ENCODE peak calls at places on chromosomes 2 and 18, in ten cellular contexts. W, T, I, C, V, G, Y, L, J and F are unnamed samples. For H3K4me1, the result is how much of the 10 kb centered on the place peaks cover.

GRCh38 chr2:64748561-64748960 is 94.8 kb upstream of the SERTAD2 start:
- DNase-seq in I (no peak), W (no peak), L (no peak), G (no peak), C (no peak), V (no peak), Y (no peak), T (no peak), J (peak), F (no peak)

GRCh38 chr2:234243871-234244565 is 193.5 kb downstream of the SPP2 start:
- DNase-seq in I (no peak), L (no peak), V (no peak), Y (no peak), W (no peak), J (peak), T (no peak), G (no peak), C (no peak), F (no peak)

GRCh38 chr2:29401994-29402393 is 286.8 kb downstream of the CLIP4 start:
- DNase-seq in G (no peak), I (peak), L (no peak), Y (no peak), V (no peak), C (no peak), W (peak), T (no peak), J (no peak), F (no peak)

GRCh38 chr2:79966369-79966768 is 338.2 kb downstream of the LRRTM1 start:
- DNase-seq in C (no peak), W (no peak), I (no peak), G (no peak), Y (no peak), L (no peak), J (no peak), T (no peak), V (no peak), F (no peak)

GRCh38 chr18:79403723-79404566 is 8.2 kb downstream of the NFATC1 start:
- DNase-seq in Y (peak), T (no peak), V (no peak), G (peak), C (no peak), W (no peak), I (no peak), J (no peak), L (no peak), F (no peak)

GRCh38 chr2:148935791-148936190 is 60.8 kb downstream of the KIF5C start:
- DNase-seq in V (no peak), T (no peak), J (no peak), C (no peak), G (no peak), I (no peak), L (no peak), W (no peak), Y (no peak), F (no peak)

GRCh38 chr2:72955188-72956049 is 38.1 kb downstream of the EMX1 start:
- DNase-seq in J (no peak), T (no peak), L (peak), C (no peak), V (no peak), G (peak), W (no peak), Y (no peak), I (no peak), F (no peak)

GRCh38 chr2:86368181-86368824 is 30.9 kb upstream of the REEP1 start:
- DNase-seq in Y (peak), V (no peak), T (peak), L (no peak), J (peak), W (peak), I (peak), C (no peak), G (peak), F (no peak)

GRCh38 chr18:28040720-28041119 is 136.2 kb downstream of the CDH2 start:
- DNase-seq in W (no peak), L (no peak), V (no peak), Y (no peak), G (no peak), I (no peak), T (no peak), C (no peak), J (no peak), F (no peak)
- H3K4me1 ChIP-seq in W (under half), L (under half), V (under half), Y (half or more), G (under half), I (under half), T (under half), C (under half), J (under half), F (under half)

GRCh38 chr18:74063552-74063951 is 84.1 kb downstream of the FBXO15 start:
- DNase-seq in I (no peak), V (no peak), L (no peak), C (no peak), T (no peak), G (no peak), J (no peak), Y (no peak), W (no peak), F (no peak)

GRCh38 chr18:74064510-74064909 is 83.1 kb downstream of the FBXO15 start:
- DNase-seq in C (no peak), G (no peak), Y (no peak), L (no peak), W (no peak), T (no peak), J (no peak), I (no peak), V (no peak), F (no peak)

GRCh38 chr18:74062037-74062436 is 85.6 kb downstream of the FBXO15 start:
- DNase-seq in J (no peak), Y (no peak), W (no peak), G (no peak), T (no peak), L (no peak), V (no peak), I (no peak), C (no peak), F (no peak)

GRCh38 chr18:74065366-74065765 is 82.3 kb downstream of the FBXO15 start:
- DNase-seq in T (no peak), C (no peak), W (no peak), I (no peak), J (no peak), Y (no peak), L (no peak), G (no peak), V (no peak), F (no peak)

DNA sequence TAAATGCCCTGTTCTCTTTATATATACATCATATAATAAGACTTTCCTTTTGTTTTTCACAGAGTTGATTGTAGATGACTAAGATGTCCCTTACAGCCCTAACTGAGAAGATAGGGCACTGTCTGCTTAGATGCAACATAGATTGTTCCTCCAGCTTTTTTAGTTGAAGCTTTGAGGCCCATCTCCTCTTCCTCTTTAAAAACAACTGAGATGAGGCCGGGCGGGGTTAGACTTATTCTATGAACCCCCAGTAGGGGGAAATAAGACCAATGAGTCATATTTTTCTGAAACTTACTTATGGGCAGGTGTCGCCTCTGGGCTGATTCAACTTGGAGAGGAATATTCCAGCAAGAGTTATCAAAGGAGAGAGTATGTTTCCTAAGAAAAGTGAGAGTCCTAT is 84.6 kb downstream of the FBXO15 start:
- DNase-seq in Y (no peak), W (no peak), G (no peak), C (no peak), J (no peak), L (no peak), I (no peak), T (no peak), V (no peak), F (no peak)
- TF ChIP-seq CTCF in Y (no peak), W (no peak), G (no peak), C (no peak), J (no peak), L (no peak), I (no peak), T (no peak), V (no peak), F (no peak)

GRCh38 chr2:37645836-37646235 is 25.6 kb downstream of the CDC42EP3 start:
- DNase-seq in I (no peak), W (no peak), J (no peak), Y (no peak), V (no peak), L (no peak), C (no peak), G (no peak), T (no peak), F (no peak)
- H3K4me3 ChIP-seq in I (no peak), W (no peak), J (peak), Y (no peak), V (no peak), L (no peak), C (no peak), G (no peak), T (no peak), F (no peak)

DNA sequence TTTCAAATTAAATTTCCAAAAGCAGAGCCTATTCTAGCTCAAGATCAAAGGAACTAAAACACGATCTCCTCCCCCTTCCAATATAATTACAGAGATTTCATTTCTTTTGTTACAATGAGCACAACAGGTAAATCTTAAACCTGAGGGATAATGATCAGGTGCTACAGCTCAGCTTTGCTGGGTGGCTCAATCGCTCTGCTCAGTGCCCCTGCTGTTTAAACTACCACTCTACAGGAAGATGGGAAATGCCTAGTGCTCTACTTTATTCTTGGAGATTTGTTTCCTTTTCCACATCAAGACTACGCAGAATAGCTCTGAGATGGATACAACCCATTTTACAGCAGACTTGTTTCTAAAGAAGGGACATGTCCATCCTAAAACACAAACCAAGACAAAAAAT is 162.3 kb downstream of the TCF4 start:
- DNase-seq in C (no peak), I (no peak), V (no peak), L (no peak), T (no peak), J (no peak), Y (no peak), G (no peak), W (no peak), F (no peak)
- H3K4me1 ChIP-seq in C (under half), I (under half), V (under half), L (under half), T (under half), J (under half), Y (under half), G (under half), W (under half), F (under half)

GRCh38 chr2:151730242-151730975 is 3.9 kb downstream of the NEB start:
- DNase-seq in V (no peak), G (no peak), C (no peak), J (peak), L (no peak), W (no peak), T (no peak), Y (no peak), I (no peak), F (no peak)

GRCh38 chr2:151729416-151729811 is 4.9 kb downstream of the NEB start:
- DNase-seq in W (no peak), C (no peak), L (no peak), T (no peak), G (no peak), Y (no peak), I (no peak), J (no peak), V (no peak), F (no peak)

GRCh38 chr2:151729837-151730236 is 4.4 kb downstream of the NEB start:
- DNase-seq in Y (no peak), L (no peak), I (no peak), C (no peak), G (no peak), T (no peak), V (no peak), J (no peak), W (no peak), F (no peak)

GRCh38 chr2:151727593-151728552 is 6.4 kb downstream of the NEB start:
- DNase-seq in Y (no peak), G (no peak), T (no peak), J (no peak), C (no peak), V (no peak), L (no peak), I (no peak), W (no peak), F (no peak)

DNA sequence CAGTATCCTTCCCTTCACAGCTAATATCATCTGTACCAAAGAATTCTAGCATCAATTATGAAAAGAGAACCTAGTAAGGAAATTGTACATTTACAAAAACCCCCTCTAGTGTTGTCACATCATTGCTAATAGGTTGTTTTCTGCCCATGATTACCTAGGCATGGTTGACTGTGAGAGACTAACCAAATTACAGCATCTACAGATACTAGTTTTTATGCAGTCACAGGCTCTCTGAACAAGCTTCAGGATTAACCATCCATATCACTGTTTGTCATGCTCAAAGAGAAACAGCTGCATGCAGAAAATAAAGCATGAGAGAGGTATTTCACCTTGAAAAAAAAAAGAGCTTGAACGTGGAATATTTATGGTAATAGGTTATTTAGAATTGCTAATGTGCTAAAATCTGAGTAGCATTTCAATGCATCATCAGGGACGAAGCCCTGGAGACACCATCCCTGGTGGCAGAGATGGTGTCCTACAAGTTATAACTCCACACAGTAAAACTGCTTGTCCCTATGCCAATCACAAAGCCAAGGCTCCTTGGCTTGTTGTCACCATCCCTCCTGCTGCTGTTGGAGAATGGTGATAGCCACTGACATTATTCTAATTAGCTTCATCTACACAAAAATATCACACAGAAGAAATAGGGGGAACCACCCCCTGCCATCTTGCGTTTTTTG is 5.4 kb downstream of the NEB start:
- DNase-seq in C (no peak), V (no peak), I (no peak), T (no peak), Y (no peak), W (no peak), J (no peak), L (no peak), G (no peak), F (no peak)
- TF ChIP-seq CTCF in C (no peak), V (no peak), I (no peak), T (no peak), Y (no peak), W (no peak), J (no peak), L (no peak), G (peak), F (no peak)